ENCODE peak calls at places on chromosomes 11 and 22, in six cellular contexts. J is Caco-2, U is heart left ventricle, E is AG04450, L is GM10248, I is AG09319. N is an unnamed sample.

GRCh38 chr11:12285106-12285505 is 92.3 kb upstream of the PARVA start:
- DNase-seq in L (no peak), J (no peak), I (peak), E (peak), U (no peak), N (no peak)

GRCh38 chr22:48070083-48070482 is 1307.6 kb downstream of the TBC1D22A start:
- DNase-seq in E (no peak), J (no peak), L (no peak), U (no peak), I (no peak), N (no peak)

GRCh38 chr22:36765131-36765942 is 10.6 kb downstream of the IFT27 start:
- DNase-seq in E (no peak), L (no peak), J (no peak), U (no peak), I (no peak), N (no peak)

GRCh38 chr22:37749831-37750595 is 53.2 kb downstream of the TRIOBP start:
- DNase-seq in I (no peak), L (no peak), U (peak), J (no peak), E (no peak), N (no peak)

GRCh38 chr11:69431893-69432738 is 49.3 kb upstream of the LINC01488 start:
- DNase-seq in J (no peak), L (no peak), E (no peak), I (no peak), U (no peak), N (no peak)

GRCh38 chr11:69479591-69480271 is 1.7 kb upstream of the LINC01488 start:
- DNase-seq in I (no peak), E (no peak), J (peak), U (peak), L (no peak), N (no peak)

GRCh38 chr11:119764108-119764874 is 35.3 kb upstream of the NECTIN1 start:
- DNase-seq in U (peak), J (peak), L (no peak), E (no peak), I (no peak), N (no peak)

GRCh38 chr11:69878144-69878883 is 59.1 kb upstream of the FGF3 start:
- DNase-seq in I (no peak), E (no peak), J (no peak), U (no peak), L (no peak), N (no peak)

GRCh38 chr11:75539459-75540022 is 13.8 kb upstream of the GDPD5 start:
- DNase-seq in I (no peak), E (no peak), J (no peak), U (no peak), L (no peak), N (no peak)

GRCh38 chr22:38937541-38937940 is 19.9 kb upstream of the APOBEC3A start:
- DNase-seq in U (no peak), I (no peak), E (no peak), J (no peak), L (no peak), N (no peak)

GRCh38 chr22:39234157-39234793 is 10.5 kb downstream of the PDGFB start:
- DNase-seq in J (no peak), I (no peak), L (no peak), E (no peak), U (peak), N (no peak)

GRCh38 chr11:1773131-1773510 is 9.4 kb upstream of the CTSD start:
- DNase-seq in E (no peak), L (no peak), J (no peak), I (no peak), U (peak), N (no peak)

GRCh38 chr11:74417379-74417804 is 19.2 kb upstream of the PGM2L1 start:
- DNase-seq in L (no peak), I (no peak), E (no peak), J (peak), U (no peak), N (no peak)

GRCh38 chr11:15641191-15641810 is 526.6 kb downstream of the INSC start:
- DNase-seq in E (no peak), I (no peak), L (no peak), U (no peak), J (no peak), N (no peak)

GRCh38 chr11:86735462-86736302 is 63.3 kb upstream of the ME3 start:
- DNase-seq in I (no peak), U (no peak), L (no peak), E (no peak), J (peak), N (no peak)

GRCh38 chr22:36493690-36494110 is 12.3 kb upstream of the TXN2 start:
- DNase-seq in U (peak), L (peak), J (no peak), I (no peak), E (no peak), N (no peak)

GRCh38 chr11:61345170-61345610 is 12.2 kb downstream of the TKFC start:
- DNase-seq in L (no peak), I (no peak), U (no peak), J (no peak), E (no peak), N (no peak)

GRCh38 chr11:71996946-71997345 is 1.8 kb upstream of the IL18BP start:
- DNase-seq in L (no peak), J (no peak), E (no peak), I (no peak), U (peak), N (no peak)

GRCh38 chr11:11946180-11946579 is 62.2 kb downstream of the DKK3 start:
- DNase-seq in U (no peak), J (no peak), E (no peak), L (no peak), I (no peak), N (no peak)

GRCh38 chr11:120178441-120179070 is 32.3 kb upstream of the OAF start:
- DNase-seq in U (no peak), L (no peak), I (no peak), J (no peak), E (no peak), N (no peak)

GRCh38 chr11:6657346-6657745 is 1.7 kb upstream of the DCHS1 start:
- DNase-seq in J (no peak), I (no peak), E (no peak), U (no peak), L (no peak), N (no peak)

GRCh38 chr11:123536690-123537437 is 106.8 kb downstream of the GRAMD1B start:
- DNase-seq in I (no peak), U (peak), E (no peak), L (no peak), J (no peak), N (no peak)

GRCh38 chr22:18116634-18117033 is 6.0 kb downstream of the TUBA8 start:
- DNase-seq in I (no peak), L (no peak), E (no peak), U (no peak), J (no peak), N (no peak)

GRCh38 chr11:11836676-11837231 is 5.0 kb upstream of the USP47 start:
- DNase-seq in U (no peak), I (no peak), J (no peak), E (no peak), L (no peak), N (no peak)

GRCh38 chr11:105641433-105641832 is 31.6 kb downstream of the GRIA4 start:
- DNase-seq in E (no peak), J (no peak), U (no peak), L (no peak), I (no peak), N (no peak)

GRCh38 chr11:120819003-120819402 is 204.9 kb upstream of the TBCEL start:
- DNase-seq in I (no peak), E (no peak), L (no peak), J (no peak), U (no peak), N (no peak)

GRCh38 chr11:124832571-124832970 is 32.4 kb upstream of the MSANTD2 start:
- DNase-seq in L (no peak), J (no peak), U (no peak), I (no peak), E (no peak), N (no peak)

GRCh38 chr11:110759972-110760381 is 47.7 kb upstream of the ARHGAP20 start:
- DNase-seq in E (no peak), I (no peak), U (no peak), J (no peak), L (no peak), N (no peak)

GRCh38 chr11:48305923-48306322 is at the start of gene OR4S1:
- DNase-seq in J (no peak), I (no peak), E (no peak), L (no peak), U (no peak), N (no peak)

GRCh38 chr11:48307760-48308386 is 1.9 kb downstream of the OR4S1 start:
- DNase-seq in E (peak), L (peak), I (peak), J (peak), U (peak), N (peak)
- TF ChIP-seq CTCF in E (peak), L (peak), I (peak), J (peak), U (peak), N (peak)

GRCh38 chr11:47257518-47258316 is at the start of gene NR1H3:
- DNase-seq in I (no peak), U (peak), J (peak), E (no peak), L (peak), N (no peak)

GRCh38 chr11:47258317-47258902 is 614 bp downstream of the NR1H3 start:
- DNase-seq in L (no peak), E (no peak), I (no peak), U (no peak), J (no peak), N (no peak)

GRCh38 chr11:47261291-47261800 is 3.5 kb downstream of the NR1H3 start:
- DNase-seq in L (no peak), I (no peak), J (no peak), U (no peak), E (no peak), N (no peak)

GRCh38 chr11:47260366-47260765 is 2.6 kb downstream of the NR1H3 start:
- DNase-seq in E (no peak), I (no peak), U (no peak), J (no peak), L (no peak), N (no peak)

DNA sequence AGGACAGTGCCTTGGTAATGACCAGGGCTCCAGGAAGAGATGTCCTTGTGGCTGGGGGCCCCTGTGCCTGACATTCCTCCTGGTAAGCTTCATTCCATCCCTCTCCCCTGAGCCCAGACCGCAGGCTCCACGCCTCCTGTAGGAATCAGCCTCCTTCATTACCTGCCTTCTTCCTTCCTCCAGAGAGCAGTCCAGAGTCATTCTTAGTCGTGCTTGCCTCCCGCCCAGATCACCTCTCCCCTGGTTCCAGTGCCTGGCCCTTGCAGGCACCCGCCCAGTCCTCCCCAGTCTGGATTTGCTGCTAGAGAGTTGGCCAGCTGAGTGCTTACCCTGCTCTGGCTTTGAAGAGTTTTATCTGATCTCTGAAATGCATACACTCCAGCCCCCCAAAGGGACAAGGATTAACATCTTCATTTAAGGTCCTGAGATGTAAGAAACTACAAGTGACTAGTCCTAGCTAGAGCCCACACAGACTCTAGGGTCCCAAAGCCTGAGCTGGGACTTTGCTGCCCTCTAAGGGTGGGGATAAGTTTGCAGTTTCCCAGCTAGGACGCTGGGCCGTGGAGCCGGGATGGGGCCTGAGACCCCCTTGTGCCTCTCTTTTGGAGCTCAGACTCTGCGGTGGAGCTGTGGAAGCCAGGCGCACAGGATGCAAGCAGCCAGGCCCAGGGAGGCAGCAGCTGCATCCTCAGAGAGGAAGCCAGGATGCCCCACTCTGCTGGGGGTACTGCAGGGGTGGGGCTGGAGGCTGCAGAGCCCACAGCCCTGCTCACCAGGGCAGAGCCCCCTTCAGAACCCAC is 1.6 kb downstream of the NR1H3 start:
- DNase-seq in L (peak), J (peak), U (no peak), I (no peak), E (no peak), N (no peak)
- TF ChIP-seq CTCF in L (peak), J (peak), U (peak), I (peak), E (peak), N (peak)

GRCh38 chr11:44651535-44652130 is 75.1 kb upstream of the TSPAN18 start:
- DNase-seq in J (no peak), I (no peak), L (no peak), U (no peak), E (no peak), N (no peak)
- TF ChIP-seq CTCF in J (no peak), I (no peak), L (no peak), U (no peak), E (no peak), N (no peak)

GRCh38 chr22:29523761-29524160 is 29.8 kb downstream of the THOC5 start:
- DNase-seq in E (no peak), I (no peak), U (no peak), L (no peak), J (no peak), N (no peak)

GRCh38 chr22:29528144-29528543 is 25.4 kb downstream of the THOC5 start:
- DNase-seq in J (no peak), U (no peak), I (no peak), L (no peak), E (no peak), N (no peak)

GRCh38 chr22:29521526-29521925 is 32.0 kb downstream of the THOC5 start:
- DNase-seq in J (no peak), E (no peak), I (no peak), U (no peak), L (no peak), N (no peak)

GRCh38 chr22:29520851-29521250 is 32.7 kb downstream of the THOC5 start:
- DNase-seq in L (no peak), I (no peak), U (no peak), J (no peak), E (peak), N (no peak)

GRCh38 chr22:29524440-29525191 is 28.9 kb downstream of the THOC5 start:
- DNase-seq in L (peak), I (no peak), U (no peak), J (peak), E (no peak), N (no peak)
- TF ChIP-seq CTCF in L (peak), I (peak), U (peak), J (peak), E (peak), N (peak)

DNA sequence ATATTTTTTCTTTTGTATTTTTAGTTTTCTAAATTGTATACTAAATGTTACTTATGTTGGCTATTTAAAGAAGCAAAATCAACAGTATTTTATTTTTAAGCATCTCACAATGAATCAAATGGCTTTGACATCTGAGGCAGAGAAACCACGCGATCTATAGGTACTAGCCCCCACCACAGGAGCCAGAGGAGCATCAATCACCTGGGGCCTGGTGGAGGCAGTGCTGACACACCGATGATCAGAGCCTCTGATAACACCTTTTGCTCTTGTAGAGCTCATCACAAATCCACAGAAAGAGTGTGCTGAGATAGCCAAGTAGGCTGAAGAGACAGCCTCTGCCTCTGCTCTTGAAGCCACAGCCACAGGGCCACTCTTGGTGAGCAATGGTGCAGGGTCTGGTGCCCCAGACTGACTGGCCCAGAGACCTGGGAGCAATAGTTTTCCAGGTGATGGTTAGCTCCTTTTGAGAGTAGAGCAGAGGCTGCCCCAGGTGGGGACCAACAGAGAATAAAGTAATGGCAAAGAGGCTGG is 25.2 kb downstream of the HIRA start:
- DNase-seq in U (no peak), I (no peak), E (no peak), J (no peak), L (no peak), N (no peak)
- TF ChIP-seq CTCF in U (no peak), I (no peak), E (no peak), J (no peak), L (no peak), N (no peak)

DNA sequence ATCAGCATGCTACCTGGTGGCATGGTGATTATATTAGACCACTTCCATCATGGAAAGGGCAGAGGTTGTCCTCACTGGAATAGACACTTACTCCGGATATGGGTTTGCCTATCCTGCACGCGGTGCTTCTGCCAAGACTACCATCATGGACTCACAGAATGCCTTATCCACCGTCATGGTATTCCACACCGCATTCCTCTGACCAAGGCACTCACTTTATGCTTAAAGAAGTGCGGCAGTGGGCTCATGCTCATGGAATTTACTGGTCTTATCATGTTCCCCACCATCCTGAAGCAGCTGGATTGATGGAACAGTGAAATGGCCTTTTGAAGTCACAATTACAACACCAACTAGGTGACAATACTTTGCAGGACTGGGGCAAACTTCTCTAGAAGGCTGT is 109.2 kb upstream of the DRD2 start:
- DNase-seq in L (no peak), J (no peak), E (no peak), I (no peak), U (no peak), N (no peak)
- TF ChIP-seq CTCF in L (no peak), J (no peak), E (no peak), I (no peak), U (no peak), N (no peak)

GRCh38 chr22:40651057-40651456 is 14.5 kb upstream of the MRTFA start:
- DNase-seq in E (no peak), I (no peak), L (no peak), U (no peak), J (no peak), N (no peak)
- TF ChIP-seq CTCF in E (no peak), I (no peak), L (no peak), U (no peak), J (no peak), N (no peak)